ENCODE peak calls at places on chromosomes 13 and 19, in six cellular contexts. B is sigmoid colon, K is GM12878, M is HepG2, Q is H1, I is suprapubic skin. Y is an unnamed sample.

GRCh38 chr19:43504426-43505185 is at the start of gene PHLDB3:
- DNase-seq in K (no peak), M (peak; percentile 38), Q (no peak), I (no peak), B (peak; percentile 76), Y (peak; percentile 30)

GRCh38 chr19:10811391-10812111 is 24.5 kb downstream of the TMED1 start:
- DNase-seq in B (no peak), I (no peak), M (peak; percentile 30), K (no peak), Q (no peak), Y (no peak)

GRCh38 chr13:102658678-102659077 is 36.2 kb downstream of the METTL21C start:
- DNase-seq in K (no peak), M (no peak), Q (no peak), I (no peak), B (no peak), Y (peak; percentile 70)

GRCh38 chr13:25911020-25911419 is 140.8 kb downstream of the SHISA2 start:
- DNase-seq in B (no peak), M (no peak), Q (no peak), K (no peak), I (no peak), Y (no peak)

GRCh38 chr19:42150353-42150752 is 18.1 kb upstream of the POU2F2 start:
- DNase-seq in B (no peak), M (no peak), I (no peak), Q (no peak), K (no peak), Y (no peak)

GRCh38 chr13:91347996-91348905 is 764 bp downstream of the MIR17HG start:
- DNase-seq in M (no peak), I (peak; percentile 72), K (no peak), B (peak; percentile 74), Q (no peak), Y (peak; percentile 94)

GRCh38 chr13:44622701-44623100 is 46.6 kb upstream of the TSC22D1 start:
- DNase-seq in K (no peak), Q (no peak), M (no peak), B (no peak), I (no peak), Y (no peak)

GRCh38 chr13:43077446-43077845 is 54.1 kb downstream of the DNAJC15 start:
- DNase-seq in I (no peak), M (no peak), Q (no peak), K (no peak), B (no peak), Y (no peak)

GRCh38 chr13:80924596-80924995 is 583.7 kb upstream of the SPRY2 start:
- DNase-seq in M (no peak), I (no peak), Q (no peak), K (no peak), B (no peak), Y (no peak)

GRCh38 chr13:102680842-102681725 is 13.8 kb downstream of the METTL21C start:
- DNase-seq in Q (no peak), K (no peak), I (no peak), B (no peak), M (no peak), Y (no peak)

GRCh38 chr13:112965103-112965502 is 3.9 kb upstream of the MCF2L start:
- DNase-seq in Q (no peak), K (no peak), B (peak; percentile 60), M (no peak), I (peak; percentile 60), Y (no peak)

GRCh38 chr13:64333888-64334287 is 2896.2 kb downstream of the PCDH9 start:
- DNase-seq in Q (no peak), I (no peak), K (no peak), B (no peak), M (no peak), Y (no peak)

GRCh38 chr19:16659832-16660708 is at the start of gene SMIM7:
- DNase-seq in Q (peak; percentile 98), B (peak; percentile 99), M (peak; percentile 97), I (peak; percentile 99), K (peak; percentile 98), Y (peak; percentile 98)

GRCh38 chr13:74026753-74027152 is 107.5 kb downstream of the KLF12 start:
- DNase-seq in K (peak; percentile 71), I (no peak), Q (peak; percentile 55), B (no peak), M (no peak), Y (no peak)

GRCh38 chr19:35879068-35879467 is 10.7 kb downstream of the APLP1 start:
- DNase-seq in K (no peak), B (no peak), I (no peak), M (no peak), Q (no peak), Y (peak; percentile 59)

GRCh38 chr13:51223284-51224270 is 1.4 kb downstream of the FAM124A start:
- DNase-seq in K (no peak), I (no peak), M (no peak), B (no peak), Q (peak; percentile 58), Y (no peak)

GRCh38 chr19:39237200-39238184 is 7.3 kb downstream of the IFNL3 start:
- DNase-seq in Q (no peak), K (peak; percentile 45), B (no peak), I (no peak), M (peak; percentile 45), Y (peak; percentile 90)

GRCh38 chr19:48844472-48844871 is 8.2 kb upstream of the HSD17B14 start:
- DNase-seq in M (peak; percentile 82), Q (no peak), K (no peak), B (no peak), I (no peak), Y (no peak)

GRCh38 chr19:4719499-4719866 is 4.2 kb downstream of the DPP9 start:
- DNase-seq in K (no peak), Q (no peak), M (no peak), I (no peak), B (no peak), Y (no peak)

GRCh38 chr13:31722684-31723083 is 16.6 kb upstream of the RXFP2 start:
- DNase-seq in K (no peak), Q (no peak), B (no peak), I (no peak), M (no peak), Y (no peak)

GRCh38 chr19:51192689-51193088 is 32.2 kb upstream of the CD33 start:
- DNase-seq in M (no peak), Q (no peak), B (no peak), I (no peak), K (no peak), Y (no peak)

DNA sequence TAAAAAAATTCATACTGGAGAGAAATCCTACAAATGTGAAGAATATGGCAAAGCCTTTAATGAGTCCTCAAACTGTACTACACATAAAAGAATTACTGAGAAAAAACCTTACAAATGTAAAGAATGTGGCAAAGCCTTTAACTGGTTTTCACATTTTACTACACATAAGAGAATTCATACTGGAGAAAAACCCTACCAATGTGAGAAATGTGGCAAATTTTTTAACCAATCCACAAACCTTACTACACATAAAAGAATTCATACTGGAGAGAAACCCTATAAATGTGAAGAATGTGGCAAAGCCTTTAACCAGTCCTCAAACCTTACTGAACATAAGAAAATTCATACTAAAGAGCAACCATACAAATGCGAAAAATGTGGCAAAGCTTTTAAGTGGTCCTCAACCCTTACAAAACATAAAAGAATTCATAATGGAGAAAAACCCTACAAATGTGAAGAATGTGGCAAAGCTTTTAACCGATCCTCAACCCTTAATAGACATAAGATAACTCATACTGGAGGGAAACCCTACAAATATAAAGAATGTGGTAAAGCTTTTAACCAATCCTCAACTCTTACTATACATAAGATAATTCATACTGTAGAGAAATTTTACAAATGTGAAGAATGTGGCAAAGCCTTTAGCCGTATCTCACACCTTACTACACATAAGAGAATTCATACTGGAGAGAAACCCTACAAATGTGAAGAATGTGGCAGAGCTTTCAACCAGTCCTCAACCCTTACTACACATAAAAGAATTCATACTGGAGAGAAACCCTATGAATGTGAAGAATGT is 29.0 kb downstream of the ZNF730 start:
- DNase-seq in M (no peak), K (no peak), B (no peak), Q (no peak), I (no peak), Y (no peak)
- H3K9me3 ChIP-seq in M (peaks cover 73% of the 10 kb centered on the region), K (no peaks in the 10 kb centered on the region), B (peaks cover 6% of the 10 kb centered on the region), Q (peaks cover 48% of the 10 kb centered on the region), I (peaks cover 32% of the 10 kb centered on the region), Y (peaks cover 50% of the 10 kb centered on the region)

GRCh38 chr13:49454388-49455015 is 10.4 kb downstream of the SETDB2 start:
- DNase-seq in Q (no peak), K (no peak), I (no peak), B (no peak), M (no peak), Y (no peak)

GRCh38 chr13:49452725-49453457 is 8.8 kb downstream of the SETDB2 start:
- DNase-seq in M (no peak), B (no peak), K (no peak), Q (no peak), I (no peak), Y (no peak)

GRCh38 chr13:49453465-49453864 is 9.4 kb downstream of the SETDB2 start:
- DNase-seq in I (no peak), M (no peak), B (no peak), Q (no peak), K (no peak), Y (no peak)

GRCh38 chr13:49456156-49456555 is 12.1 kb downstream of the SETDB2 start:
- DNase-seq in M (no peak), Q (no peak), K (no peak), I (no peak), B (no peak), Y (no peak)

DNA sequence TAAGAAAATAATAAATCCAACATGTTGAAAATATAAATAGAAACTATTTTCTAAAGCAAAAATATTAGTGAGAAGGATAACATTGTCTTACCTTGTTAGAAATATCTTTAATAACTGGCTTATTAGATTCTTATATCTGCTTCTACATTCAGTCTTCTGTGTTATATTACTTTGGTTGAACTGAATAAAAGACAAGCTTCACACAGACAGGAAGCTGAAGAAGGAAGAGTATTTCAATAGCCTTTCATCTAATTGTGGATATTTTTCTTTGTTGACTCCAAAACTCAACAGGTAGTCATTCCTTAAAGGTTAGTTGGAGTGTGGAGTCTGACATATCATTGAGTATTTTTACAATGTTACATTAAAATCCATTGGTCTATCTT is 10.9 kb downstream of the SETDB2 start:
- DNase-seq in M (no peak), Q (no peak), K (no peak), I (no peak), B (no peak), Y (no peak)
- H3K4me3 ChIP-seq in M (no peak overlapping the region), Q (no peak overlapping the region), K (no peak overlapping the region), I (no peak overlapping the region), B (no peak overlapping the region), Y (no peak overlapping the region)

GRCh38 chr13:68908879-68909278 is 1198.7 kb upstream of the ATXN8OS start:
- DNase-seq in I (no peak), K (no peak), Q (no peak), B (no peak), M (no peak), Y (no peak)
- TF ChIP-seq POLR2AphosphoS5 in I (no peak), K (no peak), Q (no peak), B (no peak), M (no peak), Y (no peak)

GRCh38 chr19:29022165-29022564 is 190.8 kb downstream of the UQCRFS1 start:
- DNase-seq in K (no peak), I (no peak), M (no peak), Q (no peak), B (no peak), Y (no peak)

GRCh38 chr19:29018542-29018941 is 194.4 kb downstream of the UQCRFS1 start:
- DNase-seq in I (no peak), Q (no peak), B (no peak), K (no peak), M (no peak), Y (peak; percentile 33)

GRCh38 chr19:29017788-29018187 is 195.2 kb downstream of the UQCRFS1 start:
- DNase-seq in K (no peak), B (peak; percentile 36), Q (no peak), M (no peak), I (no peak), Y (no peak)

GRCh38 chr19:29016926-29017760 is 195.8 kb downstream of the UQCRFS1 start:
- DNase-seq in K (no peak), I (no peak), B (peak; percentile 17), M (no peak), Q (no peak), Y (no peak)

GRCh38 chr19:29019403-29019802 is 193.5 kb downstream of the UQCRFS1 start:
- DNase-seq in B (no peak), I (no peak), K (no peak), Q (no peak), M (no peak), Y (no peak)
- H3K9me3 ChIP-seq in B (no peaks in the 10 kb centered on the region), I (no peaks in the 10 kb centered on the region), K (no peaks in the 10 kb centered on the region), Q (no peaks in the 10 kb centered on the region), M (no peaks in the 10 kb centered on the region), Y (no peaks in the 10 kb centered on the region)

Y was measured in upper lobe of left lung.